ENCODE peak calls at places on chromosomes 13 and 19, in six cellular contexts. One of them, this sample, is unnamed.
A peak's percentile ranks its signal among the peaks of the same experiment; 100 is the strongest.

GRCh38 chr19:46298477-46299003 is 1.7 kb downstream of the HIF3A start:
- DNase-seq in esophagus squamous epithelium: no peak
- DNase-seq in uterus: no peak
- DNase-seq in left lung: no peak
- DNase-seq in BJ: no peak
- DNase-seq in naive thymus-derived CD4-positive, alpha-beta T cell: no peak
- DNase-seq in this sample: no peak

GRCh38 chr13:41633776-41634175 is 176.4 kb downstream of the RGCC start:
- DNase-seq in BJ: no peak
- DNase-seq in esophagus squamous epithelium: no peak
- DNase-seq in naive thymus-derived CD4-positive, alpha-beta T cell: no peak
- DNase-seq in uterus: no peak
- DNase-seq in left lung: no peak
- DNase-seq in this sample: no peak

GRCh38 chr19:29567366-29567915 is 38.6 kb upstream of the POP4 start:
- DNase-seq in esophagus squamous epithelium: no peak
- DNase-seq in uterus: no peak
- DNase-seq in BJ: no peak
- DNase-seq in naive thymus-derived CD4-positive, alpha-beta T cell: no peak
- DNase-seq in left lung: no peak
- DNase-seq in this sample: no peak

GRCh38 chr19:1862068-1862423 is 1.3 kb downstream of the KLF16 start:
- DNase-seq in left lung: no peak
- DNase-seq in esophagus squamous epithelium: no peak
- DNase-seq in naive thymus-derived CD4-positive, alpha-beta T cell: no peak
- DNase-seq in uterus: no peak
- DNase-seq in BJ: no peak
- DNase-seq in this sample: no peak

GRCh38 chr13:27504541-27504940 is 54.2 kb upstream of the MTIF3 start:
- DNase-seq in left lung: no peak
- DNase-seq in uterus: no peak
- DNase-seq in BJ: no peak
- DNase-seq in naive thymus-derived CD4-positive, alpha-beta T cell: no peak
- DNase-seq in esophagus squamous epithelium: no peak
- DNase-seq in this sample: no peak

GRCh38 chr19:10884273-10884672 is 12.9 kb downstream of the CARM1 start:
- DNase-seq in naive thymus-derived CD4-positive, alpha-beta T cell: no peak
- DNase-seq in BJ: peak; percentile 37
- DNase-seq in uterus: peak; percentile 80
- DNase-seq in esophagus squamous epithelium: no peak
- DNase-seq in left lung: no peak
- DNase-seq in this sample: no peak

GRCh38 chr13:19596960-19597361 is 35.6 kb upstream of the TPTE2 start:
- DNase-seq in uterus: no peak
- DNase-seq in BJ: no peak
- DNase-seq in left lung: no peak
- DNase-seq in esophagus squamous epithelium: no peak
- DNase-seq in naive thymus-derived CD4-positive, alpha-beta T cell: no peak
- DNase-seq in this sample: no peak

GRCh38 chr19:20423381-20424207 is 142.0 kb downstream of the ZNF737 start:
- DNase-seq in uterus: peak; percentile 54
- DNase-seq in left lung: peak; percentile 75
- DNase-seq in BJ: no peak
- DNase-seq in naive thymus-derived CD4-positive, alpha-beta T cell: peak; percentile 25
- DNase-seq in esophagus squamous epithelium: no peak
- DNase-seq in this sample: peak; percentile 54

GRCh38 chr13:33233547-33233946 is 52.0 kb downstream of the STARD13 start:
- DNase-seq in uterus: no peak
- DNase-seq in naive thymus-derived CD4-positive, alpha-beta T cell: no peak
- DNase-seq in esophagus squamous epithelium: no peak
- DNase-seq in BJ: no peak
- DNase-seq in left lung: no peak
- DNase-seq in this sample: no peak

GRCh38 chr13:91193358-91193757 is 154.1 kb upstream of the MIR17HG start:
- DNase-seq in uterus: no peak
- DNase-seq in left lung: no peak
- DNase-seq in naive thymus-derived CD4-positive, alpha-beta T cell: no peak
- DNase-seq in BJ: no peak
- DNase-seq in esophagus squamous epithelium: no peak
- DNase-seq in this sample: no peak

GRCh38 chr13:53151692-53152421 is 123.2 kb downstream of the OLFM4 start:
- DNase-seq in BJ: no peak
- DNase-seq in esophagus squamous epithelium: no peak
- DNase-seq in uterus: peak; percentile 31
- DNase-seq in naive thymus-derived CD4-positive, alpha-beta T cell: peak; percentile 4
- DNase-seq in left lung: no peak
- DNase-seq in this sample: no peak

GRCh38 chr13:75458696-75459422 is 23.1 kb downstream of the TBC1D4 start:
- DNase-seq in BJ: no peak
- DNase-seq in left lung: no peak
- DNase-seq in esophagus squamous epithelium: no peak
- DNase-seq in naive thymus-derived CD4-positive, alpha-beta T cell: no peak
- DNase-seq in uterus: no peak
- DNase-seq in this sample: peak; percentile 57

GRCh38 chr13:96294930-96295657 is 205.2 kb downstream of the HS6ST3 start:
- DNase-seq in naive thymus-derived CD4-positive, alpha-beta T cell: no peak
- DNase-seq in BJ: no peak
- DNase-seq in left lung: no peak
- DNase-seq in esophagus squamous epithelium: no peak
- DNase-seq in uterus: no peak
- DNase-seq in this sample: no peak

GRCh38 chr13:113903912-113904311 is 40.0 kb upstream of the GAS6 start:
- DNase-seq in naive thymus-derived CD4-positive, alpha-beta T cell: no peak
- DNase-seq in esophagus squamous epithelium: no peak
- DNase-seq in BJ: no peak
- DNase-seq in uterus: no peak
- DNase-seq in left lung: no peak
- DNase-seq in this sample: peak; percentile 10

GRCh38 chr13:113902536-113902935 is 38.7 kb upstream of the GAS6 start:
- DNase-seq in uterus: no peak
- DNase-seq in esophagus squamous epithelium: no peak
- DNase-seq in naive thymus-derived CD4-positive, alpha-beta T cell: no peak
- DNase-seq in left lung: no peak
- DNase-seq in BJ: no peak
- DNase-seq in this sample: no peak

GRCh38 chr13:113902956-113903355 is 39.1 kb upstream of the GAS6 start:
- DNase-seq in naive thymus-derived CD4-positive, alpha-beta T cell: no peak
- DNase-seq in BJ: no peak
- DNase-seq in esophagus squamous epithelium: no peak
- DNase-seq in left lung: no peak
- DNase-seq in uterus: no peak
- DNase-seq in this sample: peak; percentile 25

GRCh38 chr13:113904411-113904810 is 40.5 kb upstream of the GAS6 start:
- DNase-seq in BJ: no peak
- DNase-seq in uterus: peak; percentile 68
- DNase-seq in left lung: no peak
- DNase-seq in esophagus squamous epithelium: no peak
- DNase-seq in naive thymus-derived CD4-positive, alpha-beta T cell: peak; percentile 23
- DNase-seq in this sample: peak; percentile 42

DNA sequence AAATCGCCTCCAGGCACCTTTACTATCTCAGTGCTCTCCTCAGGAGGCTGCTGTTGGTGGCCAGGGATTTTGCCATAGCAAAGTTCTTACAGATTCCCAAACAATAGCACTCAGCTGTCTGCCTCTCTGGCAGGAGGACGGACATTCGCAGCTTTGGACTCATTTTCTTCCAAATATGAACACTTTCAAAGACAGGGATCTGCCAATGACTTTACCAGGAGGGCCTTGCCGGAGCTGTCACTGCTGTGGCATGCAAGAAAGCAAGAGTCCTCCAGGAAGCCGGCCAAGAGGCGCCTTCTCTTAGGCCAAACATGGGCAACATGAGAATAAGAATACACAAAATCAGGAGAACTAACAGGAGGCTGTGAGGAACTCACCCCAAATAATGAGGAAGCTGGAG is 39.5 kb upstream of the GAS6 start:
- DNase-seq in BJ: no peak
- DNase-seq in left lung: no peak
- DNase-seq in esophagus squamous epithelium: no peak
- DNase-seq in uterus: peak; percentile 63
- DNase-seq in naive thymus-derived CD4-positive, alpha-beta T cell: no peak
- DNase-seq in this sample: peak; percentile 73
- H3K4me3 ChIP-seq in BJ: no peak overlapping the region
- H3K4me3 ChIP-seq in left lung: no peak overlapping the region
- H3K4me3 ChIP-seq in esophagus squamous epithelium: no peak overlapping the region
- H3K4me3 ChIP-seq in uterus: no peak overlapping the region
- H3K4me3 ChIP-seq in naive thymus-derived CD4-positive, alpha-beta T cell: no peak overlapping the region
- H3K4me3 ChIP-seq in this sample: no peak overlapping the region

GRCh38 chr19:54452626-54453025 is 3.6 kb downstream of the LENG8 start:
- DNase-seq in esophagus squamous epithelium: no peak
- DNase-seq in left lung: no peak
- DNase-seq in BJ: no peak
- DNase-seq in uterus: no peak
- DNase-seq in naive thymus-derived CD4-positive, alpha-beta T cell: no peak
- DNase-seq in this sample: no peak
- H3K36me3 ChIP-seq in esophagus squamous epithelium: peaks cover 70% of the 10 kb centered on the region
- H3K36me3 ChIP-seq in left lung: peaks cover 71% of the 10 kb centered on the region
- H3K36me3 ChIP-seq in BJ: peaks cover 54% of the 10 kb centered on the region
- H3K36me3 ChIP-seq in uterus: no peaks in the 10 kb centered on the region
- H3K36me3 ChIP-seq in naive thymus-derived CD4-positive, alpha-beta T cell: peaks cover 41% of the 10 kb centered on the region
- H3K36me3 ChIP-seq in this sample: peaks cover 33% of the 10 kb centered on the region

GRCh38 chr13:86655561-86655960 is 856.3 kb upstream of the SLITRK6 start:
- DNase-seq in uterus: no peak
- DNase-seq in BJ: no peak
- DNase-seq in naive thymus-derived CD4-positive, alpha-beta T cell: no peak
- DNase-seq in esophagus squamous epithelium: no peak
- DNase-seq in left lung: no peak
- DNase-seq in this sample: no peak
- H3K4me3 ChIP-seq in uterus: no peak overlapping the region
- H3K4me3 ChIP-seq in BJ: no peak overlapping the region
- H3K4me3 ChIP-seq in naive thymus-derived CD4-positive, alpha-beta T cell: no peak overlapping the region
- H3K4me3 ChIP-seq in esophagus squamous epithelium: no peak overlapping the region
- H3K4me3 ChIP-seq in left lung: no peak overlapping the region
- H3K4me3 ChIP-seq in this sample: no peak overlapping the region

DNA sequence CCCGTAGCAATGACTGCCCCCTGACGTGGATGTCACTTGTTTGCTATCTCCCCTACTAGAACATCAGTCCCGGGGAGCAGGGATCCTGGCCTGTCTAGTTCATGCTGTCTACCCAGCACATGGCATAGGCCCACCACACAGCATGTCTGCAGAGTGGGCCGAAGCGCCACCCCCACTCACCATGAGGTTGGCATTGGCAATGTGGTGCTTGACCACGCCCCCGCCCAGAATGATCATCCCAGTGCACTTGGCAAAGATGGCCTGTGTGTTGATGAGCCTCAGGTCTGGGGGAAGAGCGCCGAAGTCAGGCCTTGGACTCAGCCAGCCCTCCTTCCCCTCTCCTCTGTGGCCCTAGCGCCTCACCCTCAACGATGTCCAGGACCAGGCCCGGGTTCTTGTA is 4.8 kb downstream of the DHPS start:
- DNase-seq in naive thymus-derived CD4-positive, alpha-beta T cell: no peak
- DNase-seq in left lung: no peak
- DNase-seq in esophagus squamous epithelium: no peak
- DNase-seq in BJ: no peak
- DNase-seq in uterus: no peak
- DNase-seq in this sample: no peak
- H3K36me3 ChIP-seq in naive thymus-derived CD4-positive, alpha-beta T cell: peaks cover 18% of the 10 kb centered on the region
- H3K36me3 ChIP-seq in left lung: peaks cover 79% of the 10 kb centered on the region
- H3K36me3 ChIP-seq in esophagus squamous epithelium: peaks cover 84% of the 10 kb centered on the region
- H3K36me3 ChIP-seq in BJ: peaks cover 35% of the 10 kb centered on the region
- H3K36me3 ChIP-seq in uterus: no peaks in the 10 kb centered on the region
- H3K36me3 ChIP-seq in this sample: peaks cover 3% of the 10 kb centered on the region

DNA sequence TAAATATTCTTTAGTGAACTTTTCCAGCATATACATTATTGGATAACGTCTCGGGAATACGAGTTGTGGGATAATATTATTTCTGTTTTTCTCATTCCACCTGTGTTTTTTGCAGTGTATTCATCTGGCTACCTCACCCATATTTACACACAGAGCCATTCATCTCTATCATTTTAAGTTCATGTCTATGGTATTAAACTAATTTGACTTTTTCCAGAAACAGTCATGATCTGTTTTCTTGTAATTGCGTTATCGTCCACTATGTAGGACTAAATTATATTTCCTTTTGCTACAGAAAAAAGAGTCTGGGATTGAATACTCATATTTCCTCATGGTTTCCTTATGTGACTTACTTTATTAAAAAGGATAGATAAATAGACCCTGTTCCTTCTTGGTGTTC is 2.7 kb downstream of the ATP11A start:
- DNase-seq in naive thymus-derived CD4-positive, alpha-beta T cell: no peak
- DNase-seq in uterus: no peak
- DNase-seq in left lung: no peak
- DNase-seq in BJ: no peak
- DNase-seq in esophagus squamous epithelium: no peak
- DNase-seq in this sample: no peak
- H3K4me3 ChIP-seq in naive thymus-derived CD4-positive, alpha-beta T cell: no peak overlapping the region
- H3K4me3 ChIP-seq in uterus: no peak overlapping the region
- H3K4me3 ChIP-seq in left lung: peak overlapping the region; percentile 93
- H3K4me3 ChIP-seq in BJ: no peak overlapping the region
- H3K4me3 ChIP-seq in esophagus squamous epithelium: no peak overlapping the region
- H3K4me3 ChIP-seq in this sample: no peak overlapping the region

DNA sequence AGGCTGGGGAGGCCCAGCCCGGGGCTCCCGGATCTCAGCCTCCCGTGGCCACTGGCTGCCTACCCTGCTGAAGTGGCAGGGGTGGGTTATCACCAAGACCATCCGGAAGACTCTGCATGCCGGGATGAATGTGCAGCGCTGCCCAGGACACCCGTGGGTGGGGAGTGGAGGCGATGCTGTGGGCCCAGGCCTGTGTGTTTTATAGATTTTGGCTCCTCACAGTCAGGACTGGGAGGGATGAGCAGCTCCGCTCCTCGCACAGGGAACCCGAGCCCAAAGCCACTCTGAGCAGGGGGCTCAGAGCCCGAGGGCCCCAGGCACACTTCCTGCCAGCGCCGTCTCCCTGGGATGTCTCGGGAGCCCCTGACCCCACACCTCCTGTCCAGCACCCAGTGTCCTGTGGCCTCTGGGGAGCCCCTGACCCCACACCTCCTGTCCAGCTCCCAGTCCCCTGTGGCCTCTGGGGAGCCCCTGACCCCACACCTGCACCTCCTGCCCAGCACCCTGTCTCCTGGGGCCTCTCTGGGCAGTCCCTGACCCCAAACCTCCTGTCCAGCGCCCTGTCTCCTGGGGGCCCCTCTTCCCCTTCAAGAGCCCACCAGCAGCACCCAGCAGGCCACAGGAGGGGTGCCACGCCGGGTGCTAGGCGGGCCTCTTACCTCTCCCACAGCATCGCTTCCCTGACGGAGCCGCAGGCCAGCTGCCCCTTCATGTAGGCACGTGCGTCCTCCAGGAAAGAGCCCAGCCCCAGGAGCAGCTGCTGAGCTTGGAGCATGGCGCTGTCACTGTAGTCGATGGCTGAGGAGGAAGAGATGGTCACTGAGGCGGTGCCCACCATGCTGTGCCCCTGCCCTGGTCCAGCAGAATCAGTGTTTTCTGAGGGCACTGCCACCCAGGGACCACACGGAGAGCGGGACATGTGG is 31.4 kb downstream of the NAXD start:
- DNase-seq in left lung: no peak
- DNase-seq in BJ: no peak
- DNase-seq in naive thymus-derived CD4-positive, alpha-beta T cell: no peak
- DNase-seq in uterus: no peak
- DNase-seq in esophagus squamous epithelium: no peak
- DNase-seq in this sample: no peak
- H3K36me3 ChIP-seq in left lung: peaks cover 90% of the 10 kb centered on the region
- H3K36me3 ChIP-seq in BJ: peaks cover 26% of the 10 kb centered on the region
- H3K36me3 ChIP-seq in naive thymus-derived CD4-positive, alpha-beta T cell: peaks cover 5% of the 10 kb centered on the region
- H3K36me3 ChIP-seq in uterus: no peaks in the 10 kb centered on the region
- H3K36me3 ChIP-seq in esophagus squamous epithelium: peaks cover 83% of the 10 kb centered on the region
- H3K36me3 ChIP-seq in this sample: no peaks in the 10 kb centered on the region